ENCODE peak calls at places on chromosomes 2 and 18, in five cellular contexts. One of them, this sample, is unnamed.

GRCh38 chr18:35256947-35257346 is 16.1 kb downstream of the ZNF397 start:
- DNase-seq in keratinocyte: no peak
- DNase-seq in fibroblast of lung: no peak
- DNase-seq in AG04449: no peak
- DNase-seq in spleen: no peak
- DNase-seq in this sample: no peak

GRCh38 chr2:44932079-44932478 is 9.4 kb upstream of the SIX3 start:
- DNase-seq in keratinocyte: no peak
- DNase-seq in AG04449: no peak
- DNase-seq in spleen: no peak
- DNase-seq in fibroblast of lung: no peak
- DNase-seq in this sample: no peak

GRCh38 chr2:26471766-26472706 is 5.9 kb downstream of the OTOF start:
- DNase-seq in spleen: peak; percentile 49
- DNase-seq in fibroblast of lung: no peak
- DNase-seq in keratinocyte: no peak
- DNase-seq in AG04449: no peak
- DNase-seq in this sample: no peak

GRCh38 chr18:68472701-68473295 is 242.1 kb downstream of the TMX3 start:
- DNase-seq in fibroblast of lung: no peak
- DNase-seq in keratinocyte: no peak
- DNase-seq in spleen: no peak
- DNase-seq in AG04449: no peak
- DNase-seq in this sample: no peak

GRCh38 chr2:85018049-85018447 is 47.1 kb downstream of the KCMF1 start:
- DNase-seq in spleen: no peak
- DNase-seq in keratinocyte: no peak
- DNase-seq in AG04449: no peak
- DNase-seq in fibroblast of lung: peak; percentile 28
- DNase-seq in this sample: no peak

GRCh38 chr2:160427629-160428424 is 65.8 kb downstream of the RBMS1 start:
- DNase-seq in AG04449: no peak
- DNase-seq in spleen: peak; percentile 77
- DNase-seq in keratinocyte: no peak
- DNase-seq in fibroblast of lung: peak; percentile 72
- DNase-seq in this sample: no peak

GRCh38 chr2:207791579-207792243 is 22.0 kb upstream of the FZD5 start:
- DNase-seq in keratinocyte: no peak
- DNase-seq in AG04449: no peak
- DNase-seq in spleen: no peak
- DNase-seq in fibroblast of lung: no peak
- DNase-seq in this sample: no peak

GRCh38 chr2:200172944-200173481 is 133.5 kb upstream of the SPATS2L start:
- DNase-seq in AG04449: no peak
- DNase-seq in keratinocyte: no peak
- DNase-seq in spleen: no peak
- DNase-seq in fibroblast of lung: peak; percentile 51
- DNase-seq in this sample: no peak

GRCh38 chr2:41283079-41283765 is 764.6 kb upstream of the PKDCC start:
- DNase-seq in fibroblast of lung: peak; percentile 55
- DNase-seq in spleen: no peak
- DNase-seq in keratinocyte: no peak
- DNase-seq in AG04449: no peak
- DNase-seq in this sample: no peak

GRCh38 chr18:41371718-41372117 is 583.3 kb upstream of the PIK3C3 start:
- DNase-seq in AG04449: no peak
- DNase-seq in fibroblast of lung: peak; percentile 10
- DNase-seq in keratinocyte: no peak
- DNase-seq in spleen: no peak
- DNase-seq in this sample: no peak

GRCh38 chr2:149573760-149574159 is 13.8 kb downstream of the MMADHC start:
- DNase-seq in keratinocyte: no peak
- DNase-seq in fibroblast of lung: no peak
- DNase-seq in spleen: no peak
- DNase-seq in AG04449: no peak
- DNase-seq in this sample: no peak

GRCh38 chr2:10387033-10387432 is 61.1 kb downstream of the ODC1 start:
- DNase-seq in spleen: no peak
- DNase-seq in AG04449: no peak
- DNase-seq in keratinocyte: no peak
- DNase-seq in fibroblast of lung: no peak
- DNase-seq in this sample: no peak

GRCh38 chr2:178756343-178756742 is 50.9 kb downstream of the TTN start:
- DNase-seq in fibroblast of lung: peak; percentile 20
- DNase-seq in spleen: no peak
- DNase-seq in keratinocyte: no peak
- DNase-seq in AG04449: no peak
- DNase-seq in this sample: no peak

GRCh38 chr2:47595690-47596089 is 187.3 kb upstream of the MSH6 start:
- DNase-seq in fibroblast of lung: no peak
- DNase-seq in keratinocyte: no peak
- DNase-seq in AG04449: no peak
- DNase-seq in spleen: no peak
- DNase-seq in this sample: no peak

GRCh38 chr18:519019-519879 is 18.7 kb upstream of the COLEC12 start:
- DNase-seq in spleen: no peak
- DNase-seq in fibroblast of lung: peak; percentile 73
- DNase-seq in keratinocyte: no peak
- DNase-seq in AG04449: no peak
- DNase-seq in this sample: no peak

GRCh38 chr18:46541626-46542189 is 115.3 kb downstream of the LOXHD1 start:
- DNase-seq in keratinocyte: no peak
- DNase-seq in AG04449: no peak
- DNase-seq in fibroblast of lung: no peak
- DNase-seq in spleen: no peak
- DNase-seq in this sample: no peak

GRCh38 chr2:128318776-128319456 is at the start of gene HS6ST1:
- DNase-seq in keratinocyte: no peak
- DNase-seq in AG04449: no peak
- DNase-seq in spleen: peak; percentile 97
- DNase-seq in fibroblast of lung: peak; percentile 81
- DNase-seq in this sample: no peak

GRCh38 chr2:9538000-9538507 is 17.6 kb downstream of the ADAM17 start:
- DNase-seq in AG04449: no peak
- DNase-seq in keratinocyte: no peak
- DNase-seq in fibroblast of lung: peak; percentile 81
- DNase-seq in spleen: no peak
- DNase-seq in this sample: no peak

GRCh38 chr2:228527481-228527880 is 346.0 kb upstream of the SPHKAP start:
- DNase-seq in fibroblast of lung: no peak
- DNase-seq in AG04449: no peak
- DNase-seq in keratinocyte: no peak
- DNase-seq in spleen: no peak
- DNase-seq in this sample: no peak

GRCh38 chr2:23753291-23754006 is 173.5 kb downstream of the ATAD2B start:
- DNase-seq in keratinocyte: no peak
- DNase-seq in fibroblast of lung: peak; percentile 53
- DNase-seq in AG04449: no peak
- DNase-seq in spleen: no peak
- DNase-seq in this sample: no peak

GRCh38 chr2:182713611-182714010 is 2.4 kb upstream of the DNAJC10 start:
- DNase-seq in keratinocyte: no peak
- DNase-seq in spleen: no peak
- DNase-seq in AG04449: no peak
- DNase-seq in fibroblast of lung: no peak
- DNase-seq in this sample: no peak

GRCh38 chr18:26056291-26056690 is 34.1 kb downstream of the SS18 start:
- DNase-seq in spleen: no peak
- DNase-seq in keratinocyte: no peak
- DNase-seq in fibroblast of lung: peak; percentile 27
- DNase-seq in AG04449: no peak
- DNase-seq in this sample: no peak

GRCh38 chr18:136433-136832 is 21.9 kb upstream of the USP14 start:
- DNase-seq in AG04449: no peak
- DNase-seq in spleen: no peak
- DNase-seq in fibroblast of lung: no peak
- DNase-seq in keratinocyte: no peak
- DNase-seq in this sample: no peak

GRCh38 chr18:33802955-33803354 is 224.9 kb downstream of the ASXL3 start:
- DNase-seq in keratinocyte: no peak
- DNase-seq in spleen: no peak
- DNase-seq in fibroblast of lung: no peak
- DNase-seq in AG04449: no peak
- DNase-seq in this sample: no peak

GRCh38 chr18:23529597-23529996 is 26.3 kb downstream of the RMC1 start:
- DNase-seq in spleen: no peak
- DNase-seq in AG04449: no peak
- DNase-seq in fibroblast of lung: peak; percentile 69
- DNase-seq in keratinocyte: peak; percentile 66
- DNase-seq in this sample: peak; percentile 82

DNA sequence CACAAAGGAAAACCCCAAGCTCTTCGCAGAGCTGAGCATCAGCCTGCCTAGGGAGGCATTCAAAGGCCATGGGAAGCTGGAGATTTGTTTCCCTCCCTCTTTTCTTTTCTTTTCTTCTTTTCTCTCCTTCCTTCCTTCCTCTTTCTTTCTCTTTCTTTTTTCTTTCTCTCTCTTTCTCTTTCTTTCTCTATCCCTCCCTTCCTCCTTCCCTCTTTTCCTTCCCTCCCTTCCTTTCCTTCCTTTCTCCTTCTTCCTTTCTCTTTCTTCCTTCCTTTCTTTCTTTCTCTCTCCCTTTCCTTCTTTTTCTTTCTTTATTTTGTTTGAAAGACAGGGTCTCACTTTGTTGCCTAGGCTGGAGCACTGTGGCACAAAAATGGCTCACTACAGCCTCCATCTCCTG is 168.4 kb upstream of the ARL4C start:
- DNase-seq in AG04449: no peak
- DNase-seq in fibroblast of lung: no peak
- DNase-seq in spleen: no peak
- DNase-seq in keratinocyte: no peak
- DNase-seq in this sample: no peak
- TF ChIP-seq CTCF in AG04449: no peak
- TF ChIP-seq CTCF in fibroblast of lung: no peak
- TF ChIP-seq CTCF in spleen: no peak
- TF ChIP-seq CTCF in keratinocyte: no peak
- TF ChIP-seq CTCF in this sample: no peak

DNA sequence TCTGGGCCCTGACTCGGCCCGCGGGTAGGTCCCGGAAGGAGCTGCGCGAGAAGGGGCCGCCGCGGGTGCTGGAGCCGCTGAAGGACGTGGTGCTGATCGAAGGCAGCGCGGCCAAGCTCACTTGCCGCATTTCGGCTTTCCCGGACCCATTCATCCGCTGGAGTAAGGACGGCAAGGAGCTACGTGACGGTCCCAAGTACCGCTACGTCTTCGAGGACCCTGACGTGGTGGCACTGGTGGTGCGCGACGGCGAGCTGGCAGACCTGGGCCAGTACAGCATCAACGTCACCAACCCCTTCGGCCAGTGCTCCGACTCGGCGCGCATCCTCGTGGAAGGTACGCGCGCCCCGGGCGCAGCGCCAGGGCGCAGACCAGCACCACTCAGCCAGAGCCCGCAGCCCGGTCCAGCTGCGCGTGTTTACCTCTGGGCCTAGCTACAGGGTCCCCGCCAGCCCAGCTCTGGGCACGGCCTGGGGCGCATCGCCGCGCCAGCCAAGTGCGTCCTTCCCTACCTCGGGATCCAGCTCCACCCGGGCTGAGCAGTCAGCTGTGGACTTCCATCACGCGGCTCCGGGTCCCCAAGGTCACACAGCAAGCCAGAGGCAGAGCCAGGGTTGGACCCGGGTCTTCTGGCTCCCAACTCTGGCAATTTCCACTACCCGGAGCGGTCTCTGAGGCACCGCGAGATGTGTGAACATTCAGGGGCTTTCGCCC is 1.8 kb upstream of the GMPPA start:
- DNase-seq in AG04449: no peak
- DNase-seq in fibroblast of lung: peak; percentile 44
- DNase-seq in spleen: peak; percentile 85
- DNase-seq in keratinocyte: no peak
- DNase-seq in this sample: no peak
- H3K4me3 ChIP-seq in AG04449: peak overlapping the region; percentile 12
- H3K4me3 ChIP-seq in fibroblast of lung: no peak overlapping the region
- H3K4me3 ChIP-seq in spleen: peak overlapping the region; percentile 80
- H3K4me3 ChIP-seq in keratinocyte: peak overlapping the region; percentile 83
- H3K4me3 ChIP-seq in this sample: peak overlapping the region; percentile 74

DNA sequence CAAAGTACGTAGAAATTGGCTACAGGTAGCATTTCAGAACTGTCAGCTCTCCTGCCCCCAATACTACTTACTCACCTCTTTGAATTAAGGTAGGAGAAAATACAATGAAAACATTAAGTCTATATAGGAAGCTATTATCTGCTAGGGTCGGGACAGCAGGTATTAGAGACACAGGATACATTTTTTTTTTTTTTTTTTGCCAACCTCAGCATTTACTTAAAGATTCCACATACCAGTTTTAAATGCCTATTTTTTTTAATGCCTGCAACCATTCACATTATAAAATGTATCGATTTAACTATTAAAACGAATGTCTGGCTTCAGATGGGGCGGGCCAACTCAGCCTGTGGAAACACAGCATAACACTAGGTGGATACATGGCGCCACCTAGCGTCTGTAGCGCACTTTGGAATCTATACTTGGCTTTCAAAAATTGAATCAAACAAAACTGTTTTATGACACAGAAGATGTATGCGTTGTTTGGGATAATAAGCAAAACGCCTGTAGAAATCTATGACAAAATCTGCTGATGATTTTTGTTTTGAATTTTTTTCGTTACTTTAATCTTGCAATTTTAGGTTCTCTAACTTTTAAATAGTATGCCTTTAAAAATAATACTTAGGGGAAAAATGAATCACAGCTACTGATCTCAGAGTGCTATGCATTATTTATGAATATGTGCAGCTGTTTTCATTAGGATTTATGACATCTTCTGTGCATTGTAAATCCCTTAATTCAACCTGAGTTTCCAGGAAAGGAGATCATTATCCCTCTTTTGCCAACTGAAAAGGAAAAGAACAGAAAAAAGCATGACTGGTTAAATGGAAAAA is 261.0 kb downstream of the NYAP2 start:
- DNase-seq in AG04449: no peak
- DNase-seq in keratinocyte: no peak
- DNase-seq in spleen: peak; percentile 89
- DNase-seq in fibroblast of lung: peak; percentile 41
- DNase-seq in this sample: no peak
- TF ChIP-seq CTCF in AG04449: peak; percentile 75
- TF ChIP-seq CTCF in keratinocyte: peak; percentile 76
- TF ChIP-seq CTCF in spleen: peak; percentile 49
- TF ChIP-seq CTCF in fibroblast of lung: peak; percentile 93
- TF ChIP-seq CTCF in this sample: peak; percentile 95

GRCh38 chr2:70190086-70190412 is 770 bp downstream of the C2orf42 start:
- DNase-seq in keratinocyte: no peak
- DNase-seq in spleen: no peak
- DNase-seq in fibroblast of lung: no peak
- DNase-seq in AG04449: no peak
- DNase-seq in this sample: no peak
- H3K4me3 ChIP-seq in keratinocyte: peak overlapping the region; percentile 92
- H3K4me3 ChIP-seq in spleen: peak overlapping the region; percentile 77
- H3K4me3 ChIP-seq in fibroblast of lung: peak overlapping the region; percentile 62
- H3K4me3 ChIP-seq in AG04449: peak overlapping the region; percentile 69
- H3K4me3 ChIP-seq in this sample: peak overlapping the region; percentile 61